ENCODE peak calls at places on chromosomes 16 and 17, in seven cellular contexts. One of them, this sample, is unnamed.

GRCh38 chr17:79669861-79670260 is 59.0 kb upstream of the RBFOX3 start:
- DNase-seq in NB4: no peak
- DNase-seq in right lobe of liver: no peak
- DNase-seq in HCT116: no peak
- DNase-seq in activated CD8-positive, alpha-beta T cell treated with anti-CD3 and anti-CD28 coated beads for 36 hours: no peak
- DNase-seq in AG09319: no peak
- DNase-seq in fibroblast of the aortic adventitia: no peak
- DNase-seq in this sample: no peak

GRCh38 chr16:88892065-88892464 is 25.6 kb upstream of the PABPN1L start:
- DNase-seq in NB4: no peak
- DNase-seq in right lobe of liver: no peak
- DNase-seq in HCT116: no peak
- DNase-seq in activated CD8-positive, alpha-beta T cell treated with anti-CD3 and anti-CD28 coated beads for 36 hours: no peak
- DNase-seq in AG09319: no peak
- DNase-seq in fibroblast of the aortic adventitia: no peak
- DNase-seq in this sample: no peak

GRCh38 chr16:22075776-22076175 is 16.6 kb upstream of the VWA3A start:
- DNase-seq in NB4: no peak
- DNase-seq in right lobe of liver: no peak
- DNase-seq in HCT116: no peak
- DNase-seq in activated CD8-positive, alpha-beta T cell treated with anti-CD3 and anti-CD28 coated beads for 36 hours: no peak
- DNase-seq in AG09319: no peak
- DNase-seq in fibroblast of the aortic adventitia: no peak
- DNase-seq in this sample: no peak

GRCh38 chr17:40648326-40648968 is 829 bp upstream of the SMARCE1 start:
- DNase-seq in NB4: no peak
- DNase-seq in right lobe of liver: no peak
- DNase-seq in HCT116: no peak
- DNase-seq in activated CD8-positive, alpha-beta T cell treated with anti-CD3 and anti-CD28 coated beads for 36 hours: no peak
- DNase-seq in AG09319: peak
- DNase-seq in fibroblast of the aortic adventitia: peak
- DNase-seq in this sample: peak

GRCh38 chr16:27999687-28000086 is 63.8 kb downstream of the GSG1L start:
- DNase-seq in NB4: peak
- DNase-seq in right lobe of liver: no peak
- DNase-seq in HCT116: no peak
- DNase-seq in activated CD8-positive, alpha-beta T cell treated with anti-CD3 and anti-CD28 coated beads for 36 hours: no peak
- DNase-seq in AG09319: no peak
- DNase-seq in fibroblast of the aortic adventitia: no peak
- DNase-seq in this sample: no peak

GRCh38 chr16:12412890-12413289 is 390.8 kb downstream of the CPPED1 start:
- DNase-seq in NB4: no peak
- DNase-seq in right lobe of liver: no peak
- DNase-seq in HCT116: no peak
- DNase-seq in activated CD8-positive, alpha-beta T cell treated with anti-CD3 and anti-CD28 coated beads for 36 hours: no peak
- DNase-seq in AG09319: no peak
- DNase-seq in fibroblast of the aortic adventitia: no peak
- DNase-seq in this sample: no peak

GRCh38 chr17:40063915-40064531 is 1.3 kb downstream of the THRA start:
- DNase-seq in NB4: peak
- DNase-seq in right lobe of liver: no peak
- DNase-seq in HCT116: no peak
- DNase-seq in activated CD8-positive, alpha-beta T cell treated with anti-CD3 and anti-CD28 coated beads for 36 hours: peak
- DNase-seq in AG09319: no peak
- DNase-seq in fibroblast of the aortic adventitia: no peak
- DNase-seq in this sample: no peak

GRCh38 chr16:27495191-27495590 is 54.5 kb downstream of the GTF3C1 start:
- DNase-seq in NB4: no peak
- DNase-seq in right lobe of liver: no peak
- DNase-seq in HCT116: no peak
- DNase-seq in activated CD8-positive, alpha-beta T cell treated with anti-CD3 and anti-CD28 coated beads for 36 hours: no peak
- DNase-seq in AG09319: peak
- DNase-seq in fibroblast of the aortic adventitia: peak
- DNase-seq in this sample: no peak

GRCh38 chr16:85238233-85238647 is 126.0 kb upstream of the CIBAR2 start:
- DNase-seq in NB4: no peak
- DNase-seq in right lobe of liver: no peak
- DNase-seq in HCT116: no peak
- DNase-seq in activated CD8-positive, alpha-beta T cell treated with anti-CD3 and anti-CD28 coated beads for 36 hours: no peak
- DNase-seq in AG09319: peak
- DNase-seq in fibroblast of the aortic adventitia: peak
- DNase-seq in this sample: no peak

GRCh38 chr17:16013943-16014407 is 14.4 kb downstream of the TTC19 start:
- DNase-seq in NB4: no peak
- DNase-seq in right lobe of liver: no peak
- DNase-seq in HCT116: peak
- DNase-seq in activated CD8-positive, alpha-beta T cell treated with anti-CD3 and anti-CD28 coated beads for 36 hours: no peak
- DNase-seq in AG09319: no peak
- DNase-seq in fibroblast of the aortic adventitia: peak
- DNase-seq in this sample: no peak

GRCh38 chr17:66549731-66550207 is 247.4 kb downstream of the PRKCA start:
- DNase-seq in NB4: no peak
- DNase-seq in right lobe of liver: no peak
- DNase-seq in HCT116: peak
- DNase-seq in activated CD8-positive, alpha-beta T cell treated with anti-CD3 and anti-CD28 coated beads for 36 hours: no peak
- DNase-seq in AG09319: no peak
- DNase-seq in fibroblast of the aortic adventitia: peak
- DNase-seq in this sample: no peak

GRCh38 chr17:36463916-36464764 is 22.3 kb upstream of the ZNHIT3 start:
- DNase-seq in NB4: peak
- DNase-seq in right lobe of liver: peak
- DNase-seq in HCT116: peak
- DNase-seq in activated CD8-positive, alpha-beta T cell treated with anti-CD3 and anti-CD28 coated beads for 36 hours: peak
- DNase-seq in AG09319: no peak
- DNase-seq in fibroblast of the aortic adventitia: peak
- DNase-seq in this sample: peak
- TF ChIP-seq CTCF in NB4: no peak
- TF ChIP-seq CTCF in right lobe of liver: no peak
- TF ChIP-seq CTCF in HCT116: no peak
- TF ChIP-seq CTCF in activated CD8-positive, alpha-beta T cell treated with anti-CD3 and anti-CD28 coated beads for 36 hours: no peak
- TF ChIP-seq CTCF in AG09319: no peak
- TF ChIP-seq CTCF in fibroblast of the aortic adventitia: no peak
- TF ChIP-seq CTCF in this sample: no peak

GRCh38 chr17:38918129-38918913 is 7.1 kb upstream of the LASP1NB start:
- DNase-seq in NB4: no peak
- DNase-seq in right lobe of liver: no peak
- DNase-seq in HCT116: no peak
- DNase-seq in activated CD8-positive, alpha-beta T cell treated with anti-CD3 and anti-CD28 coated beads for 36 hours: no peak
- DNase-seq in AG09319: no peak
- DNase-seq in fibroblast of the aortic adventitia: no peak
- DNase-seq in this sample: no peak
- TF ChIP-seq CTCF in NB4: peak
- TF ChIP-seq CTCF in right lobe of liver: no peak
- TF ChIP-seq CTCF in HCT116: no peak
- TF ChIP-seq CTCF in activated CD8-positive, alpha-beta T cell treated with anti-CD3 and anti-CD28 coated beads for 36 hours: no peak
- TF ChIP-seq CTCF in AG09319: no peak
- TF ChIP-seq CTCF in fibroblast of the aortic adventitia: no peak
- TF ChIP-seq CTCF in this sample: no peak

DNA sequence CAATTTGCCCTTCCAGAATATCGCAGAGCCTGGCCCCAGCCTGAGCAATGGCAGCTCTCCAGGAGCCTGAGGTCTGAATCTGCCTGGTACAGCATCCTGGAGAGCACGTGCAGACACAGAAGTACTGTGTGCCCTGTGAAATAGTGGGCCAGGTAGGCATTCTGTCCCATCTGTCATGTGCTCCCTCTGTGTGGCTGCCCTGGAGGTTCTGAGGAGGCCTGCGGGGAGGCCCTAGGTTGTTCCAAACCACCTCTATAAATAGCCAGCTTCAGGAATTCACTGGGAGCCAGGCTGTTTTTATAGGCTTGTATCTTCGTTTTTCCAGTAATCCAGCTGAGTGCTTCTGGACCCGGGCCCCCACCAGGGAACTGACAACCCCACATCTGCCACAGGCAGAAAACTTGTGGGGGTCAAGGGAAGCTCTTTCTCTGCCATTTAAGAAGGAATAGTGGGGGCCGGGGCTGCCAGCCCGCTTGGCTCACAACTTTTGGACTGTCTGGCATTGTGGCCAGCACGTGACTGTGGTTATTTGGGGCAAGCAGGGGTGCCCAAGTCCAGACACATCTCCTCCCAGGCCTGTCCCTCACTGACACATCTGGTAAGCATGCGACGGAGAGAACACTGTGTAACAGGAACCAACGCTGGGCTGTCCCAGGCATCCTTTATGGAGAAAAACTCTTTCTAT is 356.3 kb upstream of the TNRC6C start:
- DNase-seq in NB4: no peak
- DNase-seq in right lobe of liver: no peak
- DNase-seq in HCT116: no peak
- DNase-seq in activated CD8-positive, alpha-beta T cell treated with anti-CD3 and anti-CD28 coated beads for 36 hours: no peak
- DNase-seq in AG09319: no peak
- DNase-seq in fibroblast of the aortic adventitia: peak
- DNase-seq in this sample: no peak
- TF ChIP-seq CTCF in NB4: no peak
- TF ChIP-seq CTCF in right lobe of liver: no peak
- TF ChIP-seq CTCF in HCT116: no peak
- TF ChIP-seq CTCF in activated CD8-positive, alpha-beta T cell treated with anti-CD3 and anti-CD28 coated beads for 36 hours: no peak
- TF ChIP-seq CTCF in AG09319: no peak
- TF ChIP-seq CTCF in fibroblast of the aortic adventitia: no peak
- TF ChIP-seq CTCF in this sample: no peak

DNA sequence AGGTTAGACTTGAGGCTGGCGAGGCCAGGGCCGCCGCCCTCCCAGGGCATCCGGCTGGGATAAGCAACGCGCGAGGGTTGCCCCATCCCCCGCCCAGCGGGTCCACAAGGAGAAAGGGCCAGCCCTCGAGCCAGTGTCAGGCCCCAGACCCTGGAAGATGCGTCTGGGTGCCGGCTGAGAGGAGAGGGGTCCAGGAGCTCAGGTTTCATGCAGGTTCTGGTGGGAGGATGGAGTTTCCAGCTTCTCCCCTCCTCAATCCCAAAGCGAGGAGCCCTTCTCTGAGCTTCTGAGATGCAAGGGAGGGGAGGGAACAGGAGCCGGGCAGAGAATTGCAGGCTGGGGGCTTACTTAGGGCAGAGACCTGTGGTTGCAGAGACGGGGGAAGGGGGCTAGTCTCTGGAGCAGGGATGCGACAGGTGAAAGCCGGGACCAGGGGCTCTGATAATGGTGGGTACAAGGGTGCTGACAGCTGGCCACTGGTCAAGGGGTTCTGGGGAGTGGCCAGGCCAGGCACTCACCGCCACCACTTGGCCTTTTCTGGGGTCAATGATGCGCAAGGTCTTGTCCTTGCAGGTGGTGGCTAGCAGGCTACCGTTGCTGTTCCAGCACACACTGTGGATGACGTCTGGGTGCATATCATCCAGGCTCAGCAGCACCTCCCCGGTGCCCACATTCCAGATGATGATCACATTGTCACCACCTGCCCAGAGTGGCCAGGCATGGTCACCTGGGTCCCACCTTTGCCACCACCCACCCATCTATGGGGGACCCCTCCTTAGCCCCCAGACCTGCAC is 4.2 kb downstream of the CORO6 start:
- DNase-seq in NB4: no peak
- DNase-seq in right lobe of liver: no peak
- DNase-seq in HCT116: no peak
- DNase-seq in activated CD8-positive, alpha-beta T cell treated with anti-CD3 and anti-CD28 coated beads for 36 hours: no peak
- DNase-seq in AG09319: no peak
- DNase-seq in fibroblast of the aortic adventitia: no peak
- DNase-seq in this sample: no peak
- TF ChIP-seq CTCF in NB4: no peak
- TF ChIP-seq CTCF in right lobe of liver: no peak
- TF ChIP-seq CTCF in HCT116: no peak
- TF ChIP-seq CTCF in activated CD8-positive, alpha-beta T cell treated with anti-CD3 and anti-CD28 coated beads for 36 hours: no peak
- TF ChIP-seq CTCF in AG09319: no peak
- TF ChIP-seq CTCF in fibroblast of the aortic adventitia: no peak
- TF ChIP-seq CTCF in this sample: peak

DNA sequence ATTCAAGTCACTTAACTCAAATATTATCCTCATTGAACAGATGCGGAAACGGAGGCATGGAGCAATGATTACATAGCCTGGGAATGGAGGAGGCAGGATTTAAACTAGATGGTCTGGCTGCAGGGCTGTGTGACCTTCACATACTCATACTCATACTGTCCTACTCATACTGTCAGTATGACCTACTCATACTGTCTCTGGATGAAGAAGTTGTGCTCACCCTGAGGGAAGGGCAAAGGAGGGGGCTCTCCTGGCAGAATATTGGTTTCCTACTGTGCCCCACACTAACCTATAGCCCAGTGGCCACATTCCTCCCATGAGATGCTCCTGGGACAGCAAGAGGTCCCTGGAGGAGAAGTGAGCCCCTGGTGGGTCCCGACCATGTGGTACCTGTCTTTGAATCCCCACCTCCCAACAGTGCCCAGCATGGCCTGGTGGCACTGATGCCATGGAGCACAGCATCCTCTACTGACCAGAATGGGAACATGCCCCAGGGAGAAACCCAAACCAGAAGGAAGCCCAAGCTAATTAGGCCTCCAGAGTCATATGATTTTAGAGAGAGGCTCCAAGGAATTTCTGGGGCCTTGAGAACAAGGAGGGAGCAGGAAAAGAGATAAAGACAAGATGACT is 197.3 kb upstream of the SDK2 start:
- DNase-seq in NB4: peak
- DNase-seq in right lobe of liver: no peak
- DNase-seq in HCT116: no peak
- DNase-seq in activated CD8-positive, alpha-beta T cell treated with anti-CD3 and anti-CD28 coated beads for 36 hours: peak
- DNase-seq in AG09319: no peak
- DNase-seq in fibroblast of the aortic adventitia: no peak
- DNase-seq in this sample: no peak
- TF ChIP-seq CTCF in NB4: peak
- TF ChIP-seq CTCF in right lobe of liver: peak
- TF ChIP-seq CTCF in HCT116: peak
- TF ChIP-seq CTCF in activated CD8-positive, alpha-beta T cell treated with anti-CD3 and anti-CD28 coated beads for 36 hours: peak
- TF ChIP-seq CTCF in AG09319: peak
- TF ChIP-seq CTCF in fibroblast of the aortic adventitia: no peak
- TF ChIP-seq CTCF in this sample: peak

GRCh38 chr17:73560661-73561060 is 83.6 kb downstream of the SDK2 start:
- DNase-seq in NB4: peak
- DNase-seq in right lobe of liver: no peak
- DNase-seq in HCT116: peak
- DNase-seq in activated CD8-positive, alpha-beta T cell treated with anti-CD3 and anti-CD28 coated beads for 36 hours: no peak
- DNase-seq in AG09319: no peak
- DNase-seq in fibroblast of the aortic adventitia: no peak
- DNase-seq in this sample: no peak
- TF ChIP-seq CTCF in NB4: no peak
- TF ChIP-seq CTCF in right lobe of liver: no peak
- TF ChIP-seq CTCF in HCT116: peak
- TF ChIP-seq CTCF in activated CD8-positive, alpha-beta T cell treated with anti-CD3 and anti-CD28 coated beads for 36 hours: no peak
- TF ChIP-seq CTCF in AG09319: no peak
- TF ChIP-seq CTCF in fibroblast of the aortic adventitia: no peak
- TF ChIP-seq CTCF in this sample: no peak

GRCh38 chr16:78866556-78866955 is 734.0 kb downstream of the MAF start:
- DNase-seq in NB4: no peak
- DNase-seq in right lobe of liver: no peak
- DNase-seq in HCT116: no peak
- DNase-seq in activated CD8-positive, alpha-beta T cell treated with anti-CD3 and anti-CD28 coated beads for 36 hours: no peak
- DNase-seq in AG09319: no peak
- DNase-seq in fibroblast of the aortic adventitia: no peak
- DNase-seq in this sample: no peak
- TF ChIP-seq CTCF in NB4: no peak
- TF ChIP-seq CTCF in right lobe of liver: no peak
- TF ChIP-seq CTCF in HCT116: no peak
- TF ChIP-seq CTCF in activated CD8-positive, alpha-beta T cell treated with anti-CD3 and anti-CD28 coated beads for 36 hours: no peak
- TF ChIP-seq CTCF in AG09319: no peak
- TF ChIP-seq CTCF in fibroblast of the aortic adventitia: no peak
- TF ChIP-seq CTCF in this sample: no peak